ENCODE peak calls at places on chromosomes 11 and 22, in nine cellular contexts. K is AG09309, F is OCI-LY7, A is DMS153, E is LoVo, T is memory B cell, V is NCI-H526, R is T-helper 2 cell, S is spleen. B is an unnamed sample.

GRCh38 chr11:57777969-57778317 is 16.3 kb downstream of the CTNND1 start:
- DNase-seq in V (peak; percentile 74), R (no peak), E (peak; percentile 79), K (no peak), A (no peak), S (no peak), T (no peak), F (no peak), B (no peak)

GRCh38 chr22:23245799-23246136 is 65.5 kb downstream of the BCR start:
- DNase-seq in F (no peak), V (no peak), E (no peak), R (no peak), T (no peak), S (no peak), A (no peak), K (peak; percentile 40), B (no peak)

GRCh38 chr11:60785806-60786361 is 751 bp downstream of the MS4A10 start:
- DNase-seq in E (no peak), T (no peak), V (no peak), F (no peak), K (no peak), S (peak; percentile 43), A (no peak), R (no peak), B (no peak)

GRCh38 chr11:126383301-126384052 is 28.0 kb downstream of the ST3GAL4 start:
- DNase-seq in A (no peak), V (no peak), S (peak; percentile 72), T (no peak), F (no peak), R (no peak), E (no peak), K (no peak), B (no peak)

GRCh38 chr22:48936391-48936790 is 891.3 kb downstream of the BRD1 start:
- DNase-seq in E (no peak), R (no peak), S (no peak), K (no peak), V (no peak), A (no peak), T (no peak), F (no peak), B (no peak)

GRCh38 chr11:12031856-12032526 is 23.6 kb upstream of the DKK3 start:
- DNase-seq in F (no peak), R (no peak), K (no peak), T (no peak), V (no peak), A (no peak), S (no peak), E (no peak), B (no peak)

GRCh38 chr11:125451400-125452124 is 44.5 kb downstream of the FEZ1 start:
- DNase-seq in S (no peak), A (peak; percentile 15), T (no peak), R (no peak), E (no peak), F (no peak), K (no peak), V (peak; percentile 96), B (peak; percentile 94)

GRCh38 chr22:22119003-22119402 is 125.6 kb upstream of the VPREB1 start:
- DNase-seq in R (no peak), T (no peak), K (no peak), A (no peak), V (no peak), F (no peak), S (no peak), E (no peak), B (no peak)

GRCh38 chr11:128686745-128687177 is 7.1 kb upstream of the FLI1 start:
- DNase-seq in F (no peak), S (peak; percentile 92), T (peak; percentile 49), R (no peak), E (no peak), A (peak; percentile 53), K (no peak), V (peak; percentile 96), B (peak; percentile 78)

GRCh38 chr22:30398685-30399680 is 2.2 kb downstream of the SEC14L2 start:
- DNase-seq in V (no peak), T (no peak), F (no peak), K (no peak), S (no peak), A (no peak), E (no peak), R (no peak), B (no peak)

GRCh38 chr22:39723899-39724351 is 153.4 kb downstream of the CACNA1I start:
- DNase-seq in E (peak; percentile 15), V (no peak), F (no peak), R (no peak), K (no peak), S (no peak), A (no peak), T (no peak), B (no peak)

GRCh38 chr11:31995525-31996123 is 95.2 kb upstream of the RCN1 start:
- DNase-seq in T (no peak), V (no peak), E (peak; percentile 21), K (peak; percentile 5), S (no peak), R (no peak), A (no peak), F (peak; percentile 1), B (no peak)

GRCh38 chr11:109197656-109198055 is 224.3 kb upstream of the C11orf87 start:
- DNase-seq in F (no peak), K (peak; percentile 27), E (no peak), T (no peak), V (no peak), R (no peak), S (no peak), A (no peak), B (no peak)

GRCh38 chr11:109668973-109669634 is 247.1 kb downstream of the C11orf87 start:
- DNase-seq in T (no peak), K (peak; percentile 13), F (no peak), R (no peak), E (no peak), V (no peak), A (no peak), S (no peak), B (no peak)

GRCh38 chr11:365831-366230 is 3.5 kb upstream of the B4GALNT4 start:
- DNase-seq in E (no peak), S (peak; percentile 47), A (no peak), K (no peak), F (no peak), T (no peak), R (no peak), V (no peak), B (no peak)

GRCh38 chr11:8102296-8102915 is 21.4 kb downstream of the TUB start:
- DNase-seq in S (peak; percentile 35), A (no peak), F (no peak), T (no peak), R (no peak), V (no peak), E (no peak), K (no peak), B (no peak)

GRCh38 chr22:40276877-40277823 is 69.2 kb upstream of the ADSL start:
- DNase-seq in A (no peak), R (no peak), K (no peak), E (no peak), T (no peak), F (no peak), S (no peak), V (no peak), B (no peak)

GRCh38 chr22:25582946-25583345 is 18.5 kb downstream of the GRK3 start:
- DNase-seq in A (no peak), E (no peak), K (no peak), F (no peak), R (no peak), V (no peak), T (no peak), S (no peak), B (peak; percentile 1)

GRCh38 chr11:67268036-67268683 is 1.9 kb downstream of the GRK2 start:
- DNase-seq in A (no peak), R (peak; percentile 83), T (no peak), S (peak; percentile 87), F (peak; percentile 92), K (no peak), E (no peak), V (no peak), B (no peak)

GRCh38 chr11:58626915-58627483 is 4.5 kb downstream of the CNTF start:
- DNase-seq in K (no peak), F (peak; percentile 18), A (no peak), E (no peak), V (no peak), T (no peak), S (no peak), R (no peak), B (no peak)

GRCh38 chr22:48755332-48755949 is 1072.2 kb downstream of the BRD1 start:
- DNase-seq in T (no peak), F (no peak), R (no peak), S (no peak), E (no peak), A (no peak), V (no peak), K (no peak), B (no peak)

GRCh38 chr11:75771646-75772410 is 3.2 kb downstream of the DGAT2 start:
- DNase-seq in T (no peak), E (no peak), R (no peak), S (peak; percentile 87), A (no peak), K (peak; percentile 87), F (no peak), V (no peak), B (no peak)

GRCh38 chr11:125201525-125202121 is 37.1 kb downstream of the PKNOX2 start:
- DNase-seq in F (no peak), R (no peak), E (no peak), S (peak; percentile 41), A (no peak), K (no peak), T (no peak), V (peak; percentile 46), B (no peak)

GRCh38 chr11:124799384-124800225 is 601 bp downstream of the MSANTD2 start:
- DNase-seq in V (peak; percentile 84), K (no peak), T (peak; percentile 40), S (peak; percentile 90), E (peak; percentile 12), A (no peak), R (peak; percentile 41), F (peak; percentile 62), B (peak; percentile 73)

GRCh38 chr11:67634366-67635230 is 4.9 kb upstream of the NUDT8 start:
- DNase-seq in R (no peak), A (no peak), S (no peak), T (no peak), E (no peak), F (no peak), V (peak; percentile 48), K (no peak), B (peak; percentile 31)

GRCh38 chr11:9672288-9672916 is 8.5 kb downstream of the SWAP70 start:
- DNase-seq in V (no peak), T (no peak), F (no peak), K (no peak), S (no peak), A (no peak), E (no peak), R (no peak), B (no peak)

GRCh38 chr22:49712195-49712791 is 115.4 kb downstream of the BRD1 start:
- DNase-seq in F (no peak), K (no peak), S (peak; percentile 56), A (no peak), E (no peak), T (no peak), V (no peak), R (no peak), B (no peak)

GRCh38 chr22:38768036-38768435 is 12.2 kb upstream of the SUN2 start:
- DNase-seq in A (no peak), K (no peak), S (no peak), T (no peak), V (no peak), E (no peak), F (no peak), R (no peak), B (no peak)

GRCh38 chr11:120336641-120337132 is 474 bp downstream of the ARHGEF12 start:
- DNase-seq in K (no peak), R (peak; percentile 3), T (no peak), A (no peak), V (peak; percentile 92), E (no peak), S (no peak), F (peak; percentile 53), B (peak; percentile 44)

GRCh38 chr11:133845413-133845812 is at the start of gene SPATA19:
- DNase-seq in K (no peak), E (no peak), R (no peak), S (no peak), T (no peak), A (no peak), F (no peak), V (no peak), B (no peak)

GRCh38 chr11:125807909-125808308 is 20.0 kb downstream of the PATE3 start:
- DNase-seq in S (no peak), E (no peak), T (no peak), A (no peak), F (no peak), R (no peak), K (no peak), V (no peak), B (no peak)